ENCODE peak calls at places on chromosomes 2 and 18, in eight cellular contexts. B, S, M, P, X, Q, F and K are unnamed samples.

GRCh38 chr2:55460562-55460961 is 40.9 kb upstream of the CCDC88A start:
- DNase-seq in B (no peak), S (no peak), M (no peak), P (peak; percentile 20), X (no peak), Q (no peak), F (peak; percentile 8), K (no peak)

GRCh38 chr2:207112397-207112796 is 53.4 kb downstream of the KLF7 start:
- DNase-seq in B (no peak), S (no peak), M (no peak), P (no peak), X (no peak), Q (no peak), F (no peak), K (peak; percentile 66)

GRCh38 chr2:219675206-219675605 is 47.8 kb downstream of the SLC4A3 start:
- DNase-seq in B (no peak), S (no peak), M (no peak), P (peak; percentile 35), X (no peak), Q (no peak), F (peak; percentile 48), K (no peak)

GRCh38 chr2:10500601-10501361 is 52.7 kb upstream of the ODC1 start:
- DNase-seq in B (no peak), S (no peak), M (no peak), P (peak; percentile 62), X (no peak), Q (peak; percentile 20), F (peak; percentile 78), K (no peak)

GRCh38 chr18:45838302-45839070 is 13.0 kb downstream of the SIGLEC15 start:
- DNase-seq in B (no peak), S (no peak), M (no peak), P (no peak), X (peak; percentile 7), Q (no peak), F (no peak), K (no peak)

GRCh38 chr18:48781041-48781989 is 169.4 kb downstream of the SMAD7 start:
- DNase-seq in B (peak; percentile 94), S (no peak), M (peak; percentile 50), P (peak; percentile 73), X (peak; percentile 84), Q (peak; percentile 98), F (no peak), K (no peak)

GRCh38 chr2:220076734-220077133 is 449.3 kb downstream of the SLC4A3 start:
- DNase-seq in B (no peak), S (peak; percentile 58), M (peak; percentile 79), P (peak; percentile 87), X (no peak), Q (peak; percentile 37), F (peak; percentile 38), K (no peak)

GRCh38 chr2:11077411-11077810 is 77.9 kb upstream of the SLC66A3 start:
- DNase-seq in B (no peak), S (no peak), M (no peak), P (no peak), X (no peak), Q (no peak), F (no peak), K (no peak)

GRCh38 chr2:65377556-65378307 is 54.7 kb downstream of the SPRED2 start:
- DNase-seq in B (no peak), S (peak; percentile 67), M (peak; percentile 75), P (peak; percentile 96), X (no peak), Q (peak; percentile 49), F (peak; percentile 80), K (no peak)

GRCh38 chr2:27118525-27119329 is at the start of gene CGREF1:
- DNase-seq in B (no peak), S (no peak), M (no peak), P (peak; percentile 14), X (no peak), Q (no peak), F (no peak), K (no peak)

GRCh38 chr2:212922701-212923100 is 228.7 kb downstream of the IKZF2 start:
- DNase-seq in B (no peak), S (no peak), M (no peak), P (no peak), X (no peak), Q (no peak), F (no peak), K (no peak)

GRCh38 chr2:234335676-234336228 is 161.1 kb downstream of the ARL4C start:
- DNase-seq in B (peak; percentile 86), S (no peak), M (peak; percentile 67), P (peak; percentile 86), X (peak; percentile 71), Q (peak; percentile 72), F (peak; percentile 84), K (no peak)

GRCh38 chr2:68000170-68000825 is 62.5 kb downstream of the C1D start:
- DNase-seq in B (no peak), S (no peak), M (peak; percentile 43), P (peak; percentile 70), X (no peak), Q (no peak), F (no peak), K (no peak)

GRCh38 chr2:27446057-27446456 is 3.9 kb downstream of the KRTCAP3 start:
- DNase-seq in B (peak; percentile 78), S (no peak), M (no peak), P (no peak), X (no peak), Q (no peak), F (peak; percentile 80), K (no peak)

GRCh38 chr2:68291317-68291716 is 28.4 kb downstream of the CNRIP1 start:
- DNase-seq in B (no peak), S (no peak), M (no peak), P (no peak), X (no peak), Q (no peak), F (no peak), K (no peak)

GRCh38 chr2:237122214-237122666 is 36.6 kb downstream of the COPS8 start:
- DNase-seq in B (peak; percentile 71), S (peak; percentile 30), M (peak; percentile 79), P (peak; percentile 86), X (peak; percentile 3), Q (peak; percentile 83), F (peak; percentile 43), K (peak; percentile 77)

GRCh38 chr2:188322569-188323531 is 31.2 kb downstream of the GULP1 start:
- DNase-seq in B (no peak), S (no peak), M (peak; percentile 92), P (peak; percentile 81), X (no peak), Q (no peak), F (no peak), K (no peak)

GRCh38 chr18:8754995-8755955 is 49.9 kb downstream of the MTCL1 start:
- DNase-seq in B (no peak), S (no peak), M (peak; percentile 83), P (peak; percentile 87), X (no peak), Q (no peak), F (peak; percentile 84), K (no peak)